ENCODE peak calls at places on chromosomes 16 and 17, in four cellular contexts. V, X, F and N are unnamed samples.
A peak's percentile ranks its signal among the peaks of the same experiment; 100 is the strongest.

GRCh38 chr17:58097384-58098088 is 14.3 kb downstream of the DYNLL2 start:
- DNase-seq in V (no peak), F (no peak), X (no peak), N (no peak)

GRCh38 chr17:83171661-83172060 is 92.3 kb downstream of the METRNL start:
- DNase-seq in F (no peak), V (no peak), X (no peak), N (no peak)

GRCh38 chr16:52613508-52613907 is 66.6 kb upstream of the TOX3 start:
- DNase-seq in V (peak; percentile 4), F (no peak), X (no peak), N (peak; percentile 15)

GRCh38 chr17:30376621-30377452 is 1.9 kb upstream of the CPD start:
- DNase-seq in X (no peak), F (no peak), V (peak; percentile 84), N (peak; percentile 27)

GRCh38 chr16:23506606-23506994 is 3.7 kb downstream of the GGA2 start:
- DNase-seq in X (no peak), V (peak; percentile 29), F (no peak), N (no peak)

GRCh38 chr16:57637965-57638364 is 9.5 kb downstream of the ADGRG1 start:
- DNase-seq in F (no peak), V (no peak), X (no peak), N (no peak)

GRCh38 chr17:60671482-60671881 is 6.2 kb upstream of the BCAS3 start:
- DNase-seq in F (no peak), X (no peak), V (no peak), N (no peak)

GRCh38 chr17:79082311-79083190 is 7.9 kb downstream of the ENGASE start:
- DNase-seq in V (peak; percentile 43), F (no peak), X (peak; percentile 22), N (no peak)

GRCh38 chr17:67253379-67253778 is 8.4 kb upstream of the HELZ start:
- DNase-seq in F (no peak), X (no peak), V (no peak), N (no peak)

GRCh38 chr17:18230288-18231141 is 5.1 kb downstream of the LLGL1 start:
- DNase-seq in V (no peak), F (no peak), X (no peak), N (no peak)

GRCh38 chr16:49462989-49463371 is 89.4 kb downstream of the C16orf78 start:
- DNase-seq in V (peak; percentile 29), F (no peak), X (no peak), N (peak; percentile 78)

GRCh38 chr17:38344127-38344745 is 480 bp upstream of the GPR179 start:
- DNase-seq in X (no peak), F (no peak), V (peak; percentile 15), N (no peak)

GRCh38 chr17:74842599-74843351 is 16.9 kb downstream of the GRIN2C start:
- DNase-seq in X (no peak), F (no peak), V (peak; percentile 23), N (no peak)

GRCh38 chr17:52470553-52470952 is 312.0 kb upstream of the CA10 start:
- DNase-seq in F (no peak), V (no peak), X (no peak), N (no peak)

GRCh38 chr17:71085238-71086033 is 916.1 kb downstream of the KCNJ2 start:
- DNase-seq in X (no peak), V (peak; percentile 34), F (no peak), N (peak; percentile 1)

GRCh38 chr17:48429638-48430586 is at the start of gene SKAP1:
- DNase-seq in F (peak; percentile 33), X (peak; percentile 48), V (peak; percentile 73), N (no peak)

GRCh38 chr17:75124041-75124818 is 7.3 kb downstream of the NT5C start:
- DNase-seq in F (no peak), X (peak; percentile 52), V (no peak), N (no peak)

GRCh38 chr17:416293-417206 is 63.9 kb upstream of the RPH3AL start:
- DNase-seq in X (no peak), F (no peak), V (peak; percentile 94), N (peak; percentile 91)

GRCh38 chr16:68328860-68329370 is 18.1 kb downstream of the PRMT7 start:
- DNase-seq in V (no peak), X (no peak), F (no peak), N (no peak)

GRCh38 chr17:68257924-68258323 is 10.1 kb downstream of the AMZ2 start:
- DNase-seq in F (no peak), V (no peak), X (no peak), N (no peak)

GRCh38 chr16:81567987-81568748 is 123.6 kb downstream of the CMIP start:
- DNase-seq in V (no peak), F (no peak), X (no peak), N (no peak)

DNA sequence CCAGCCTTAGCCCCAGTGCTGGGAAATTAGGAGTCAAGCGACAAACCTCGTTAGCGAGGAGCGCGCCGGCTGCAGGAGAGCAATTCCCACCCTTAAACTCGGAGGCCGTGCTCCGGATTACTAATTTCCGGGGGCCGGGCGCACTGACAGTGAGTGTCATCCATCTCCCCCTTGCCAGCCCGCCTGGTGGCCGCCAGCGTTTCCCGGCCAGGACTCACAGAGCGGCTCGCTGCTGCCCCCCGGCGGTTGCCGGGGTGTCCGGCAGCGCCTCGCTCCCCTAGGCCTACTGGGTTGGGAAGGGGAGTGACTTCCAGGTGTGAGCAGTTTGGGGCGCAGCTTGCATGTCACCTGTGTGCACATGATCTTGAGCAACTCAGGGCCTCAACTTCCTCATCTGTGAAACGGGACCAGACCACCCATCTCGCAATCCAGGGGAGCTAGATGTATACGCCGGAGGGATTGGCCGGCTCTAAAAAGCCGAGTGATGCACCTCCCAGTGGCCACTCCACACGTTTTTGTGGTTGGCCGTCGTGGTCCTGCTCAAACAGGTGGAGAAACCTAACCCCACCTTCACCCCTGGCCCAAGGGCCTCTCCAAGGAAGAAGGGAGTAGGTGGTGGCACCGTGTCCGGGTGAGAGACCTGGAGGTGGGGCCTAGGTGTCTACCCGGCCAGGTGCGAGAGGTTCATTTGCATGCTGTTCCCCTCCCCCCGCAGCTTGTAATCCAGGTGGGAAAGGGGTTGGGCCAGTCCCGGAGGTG is 2.5 kb upstream of the GSE1 start:
- DNase-seq in F (peak; percentile 77), V (peak; percentile 89), X (peak; percentile 71), N (peak; percentile 87)
- H3K4me3 ChIP-seq in F (peak overlapping the region; percentile 26), V (peak overlapping the region; percentile 60), X (peak overlapping the region; percentile 60), N (peak overlapping the region; percentile 74)

DNA sequence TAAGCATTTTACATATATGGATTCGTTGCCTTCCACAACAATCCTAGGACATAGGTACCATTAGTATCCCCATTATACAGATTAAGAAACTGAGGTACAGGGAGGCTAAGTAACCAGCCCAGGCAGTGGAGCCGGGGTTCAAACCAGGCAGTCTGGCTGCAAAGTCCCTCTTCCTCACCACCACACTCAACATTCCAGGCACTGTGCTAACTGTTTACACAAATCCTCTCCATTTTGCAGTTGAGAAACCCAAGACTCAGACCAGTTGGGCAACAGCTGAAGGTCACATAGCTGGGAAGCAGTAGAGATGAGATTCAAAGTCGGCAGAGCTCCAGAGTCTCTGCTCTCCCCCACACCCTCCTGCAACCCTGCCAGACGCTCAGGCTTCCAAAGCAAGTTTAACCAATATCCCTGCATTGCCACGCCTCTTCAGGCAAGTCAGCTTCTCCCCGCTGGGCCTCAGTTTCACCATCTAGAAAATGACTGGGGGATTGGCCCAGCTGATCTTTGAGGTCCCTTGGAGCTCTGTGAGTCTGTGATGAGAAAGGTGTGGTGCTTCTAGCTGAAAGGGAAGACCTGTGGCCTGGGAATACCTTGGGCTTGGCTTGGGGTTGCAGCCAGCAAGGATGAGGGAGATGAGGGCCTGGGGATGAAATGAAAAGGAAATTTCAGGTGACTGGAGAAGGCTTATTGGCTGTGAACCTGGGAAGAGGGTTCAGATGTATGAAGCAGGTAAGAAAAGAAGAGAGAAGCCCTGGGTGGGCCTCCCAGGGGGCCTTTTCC is 14.0 kb downstream of the CCR7 start:
- DNase-seq in V (no peak), X (no peak), F (no peak), N (no peak)
- H3K4me3 ChIP-seq in V (no peak overlapping the region), X (no peak overlapping the region), F (no peak overlapping the region), N (no peak overlapping the region)

GRCh38 chr17:50289268-50289667 is 15.0 kb downstream of the TMEM92 start:
- DNase-seq in V (no peak), X (no peak), F (no peak), N (no peak)
- H3K4me3 ChIP-seq in V (no peak overlapping the region), X (no peak overlapping the region), F (no peak overlapping the region), N (no peak overlapping the region)

DNA sequence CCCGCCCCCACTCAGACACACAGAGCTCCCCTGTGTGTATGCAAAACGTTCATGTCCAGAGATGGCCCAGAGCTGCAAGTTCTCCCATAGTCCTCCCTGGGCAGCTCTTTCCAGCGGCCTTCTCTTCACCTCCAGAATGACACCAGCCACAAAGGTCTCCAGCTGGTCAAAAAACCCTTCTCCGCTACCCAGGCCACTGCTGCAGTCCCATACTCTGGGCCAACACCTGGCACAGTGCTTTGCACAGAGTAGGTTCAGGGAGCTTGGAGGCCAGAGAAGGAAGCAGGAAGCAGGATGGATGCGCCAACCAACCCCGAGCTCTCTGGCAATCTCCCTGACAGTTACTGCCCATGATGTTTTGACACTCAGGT is 1.1 kb upstream of the STAT5B start:
- DNase-seq in V (no peak), F (no peak), X (no peak), N (no peak)
- H3K4me3 ChIP-seq in V (no peak overlapping the region), F (no peak overlapping the region), X (peak overlapping the region; percentile 81), N (no peak overlapping the region)

GRCh38 chr17:41186872-41187271 is 2.2 kb upstream of the KRTAP4-1 start:
- DNase-seq in X (no peak), V (no peak), F (no peak), N (no peak)

GRCh38 chr17:41178843-41179616 is 1.0 kb upstream of the KRTAP4-2 start:
- DNase-seq in V (no peak), X (no peak), F (no peak), N (no peak)

GRCh38 chr17:41190328-41190727 is 641 bp downstream of the KRTAP9-1 start:
- DNase-seq in X (no peak), V (no peak), F (no peak), N (no peak)

GRCh38 chr17:41184480-41184961 is at the start of gene KRTAP4-1:
- DNase-seq in F (no peak), X (no peak), V (no peak), N (no peak)

DNA sequence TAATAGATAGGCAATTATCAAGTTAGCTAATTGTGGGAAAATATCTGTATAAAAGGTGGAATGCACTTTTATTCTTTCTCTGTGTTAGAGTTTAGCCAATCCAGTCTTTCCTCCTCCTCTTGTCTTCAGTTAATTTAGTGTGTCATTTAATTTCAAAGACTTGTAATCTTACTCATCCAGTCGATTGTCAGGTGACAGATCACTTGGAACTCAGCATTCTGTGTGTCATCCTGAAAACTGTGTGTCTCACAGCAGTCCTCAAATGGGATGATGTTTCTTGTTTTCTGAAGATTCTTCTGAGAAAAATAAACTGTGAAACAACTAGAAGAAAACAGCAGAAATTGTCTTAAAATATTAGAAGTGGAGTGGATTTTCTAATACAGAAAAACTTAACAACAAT is 290 bp upstream of the KRTAP4-1 start:
- DNase-seq in X (no peak), F (no peak), V (no peak), N (no peak)
- H3K4me3 ChIP-seq in X (no peak overlapping the region), F (no peak overlapping the region), V (no peak overlapping the region), N (no peak overlapping the region)

DNA sequence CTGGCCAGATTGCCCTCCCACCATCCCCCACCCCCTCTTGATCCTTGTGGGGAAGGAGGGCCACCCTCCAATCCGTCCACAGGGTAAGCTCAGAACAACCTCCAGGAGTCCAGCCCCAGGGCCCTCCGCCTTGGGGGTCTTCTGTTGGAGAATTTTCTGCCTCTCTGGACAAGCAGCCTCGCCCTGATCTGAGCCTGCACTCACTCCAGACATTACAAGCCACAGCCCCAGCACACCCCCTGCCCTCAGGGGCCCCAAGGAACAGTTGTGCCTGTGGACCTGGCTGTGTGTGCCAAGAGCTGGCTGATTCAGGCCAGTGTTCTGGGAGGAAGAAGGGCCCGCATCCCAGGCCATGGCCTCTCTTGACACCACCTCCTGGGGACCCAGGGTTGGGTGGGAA is 466 bp upstream of the ARHGAP27 start:
- DNase-seq in F (no peak), X (no peak), V (no peak), N (no peak)
- H3K4me3 ChIP-seq in F (no peak overlapping the region), X (no peak overlapping the region), V (no peak overlapping the region), N (no peak overlapping the region)